ENCODE peak calls at places on chromosomes 4 and X, in four cellular contexts. H, M, G and Q are unnamed samples.
A peak's percentile ranks its signal among the peaks of the same experiment; 100 is the strongest.

GRCh38 chr4:3013839-3014350 is 50.5 kb downstream of the GRK4 start:
- DNase-seq in M (no peak), H (peak; percentile 64), G (peak; percentile 46), Q (peak; percentile 41)

GRCh38 chrX:153635788-153636668 is 11.0 kb upstream of the DUSP9 start:
- DNase-seq in M (peak; percentile 50), G (no peak), H (peak; percentile 38), Q (no peak)

GRCh38 chrX:113947548-113947947 is 636.3 kb upstream of the HTR2C start:
- DNase-seq in M (no peak), H (peak; percentile 14), G (no peak), Q (no peak)

GRCh38 chr4:110510282-110510681 is 34.3 kb downstream of the ENPEP start:
- DNase-seq in H (no peak), M (no peak), G (no peak), Q (no peak)

GRCh38 chrX:18886344-18887161 is 97.4 kb downstream of the PHKA2 start:
- DNase-seq in H (peak; percentile 68), M (peak; percentile 54), G (peak; percentile 66), Q (peak; percentile 56)

GRCh38 chrX:1813809-1814208 is 198.9 kb downstream of the ASMT start:
- DNase-seq in M (no peak), H (no peak), G (no peak), Q (no peak)

GRCh38 chr4:73166212-73166611 is 92.4 kb downstream of the ANKRD17 start:
- DNase-seq in G (no peak), H (no peak), M (no peak), Q (no peak)

GRCh38 chr4:187183826-187184225 is 460.2 kb upstream of the FAT1 start:
- DNase-seq in H (no peak), M (no peak), G (no peak), Q (no peak)

GRCh38 chrX:148501121-148502066 is 977 bp downstream of the AFF2 start:
- DNase-seq in H (no peak), G (no peak), M (no peak), Q (no peak)

GRCh38 chr4:38509551-38509950 is 154.4 kb upstream of the KLF3 start:
- DNase-seq in H (no peak), G (no peak), M (no peak), Q (no peak)

GRCh38 chr4:71020611-71021010 is 27.2 kb downstream of the DCK start:
- DNase-seq in M (no peak), H (no peak), G (no peak), Q (no peak)

GRCh38 chr4:23036503-23036902 is 343.8 kb downstream of the GBA3 start:
- DNase-seq in G (no peak), M (no peak), H (no peak), Q (no peak)

GRCh38 chrX:13263560-13264251 is 56.1 kb downstream of the ATXN3L start:
- DNase-seq in M (no peak), G (peak; percentile 66), H (no peak), Q (no peak)

GRCh38 chr4:16439003-16439402 is 212.7 kb upstream of the TAPT1 start:
- DNase-seq in G (no peak), H (no peak), M (no peak), Q (no peak)

GRCh38 chrX:129043138-129043537 is 480.2 kb downstream of the SMARCA1 start:
- DNase-seq in M (no peak), H (no peak), G (no peak), Q (no peak)

GRCh38 chrX:12610079-12610478 is 181.1 kb upstream of the PRPS2 start:
- DNase-seq in M (peak; percentile 11), H (no peak), G (no peak), Q (no peak)

GRCh38 chr4:183098723-183099536 is at the start of gene WWC2:
- DNase-seq in G (no peak), M (peak; percentile 61), H (peak; percentile 92), Q (peak; percentile 40)

GRCh38 chr4:183100827-183101226 is 1.8 kb downstream of the WWC2 start:
- DNase-seq in G (no peak), M (no peak), H (peak; percentile 23), Q (no peak)

GRCh38 chr4:183098080-183098722 is 856 bp upstream of the WWC2 start:
- DNase-seq in M (no peak), G (no peak), H (peak; percentile 55), Q (peak; percentile 38)

GRCh38 chr4:183100298-183100599 is 1.2 kb downstream of the WWC2 start:
- DNase-seq in M (no peak), G (no peak), H (no peak), Q (no peak)

GRCh38 chr4:183099537-183100297 is 660 bp downstream of the WWC2 start:
- DNase-seq in G (no peak), M (no peak), H (peak; percentile 45), Q (no peak)
- TF ChIP-seq SPI1 in G (no peak), M (no peak), H (no peak), Q (no peak)

DNA sequence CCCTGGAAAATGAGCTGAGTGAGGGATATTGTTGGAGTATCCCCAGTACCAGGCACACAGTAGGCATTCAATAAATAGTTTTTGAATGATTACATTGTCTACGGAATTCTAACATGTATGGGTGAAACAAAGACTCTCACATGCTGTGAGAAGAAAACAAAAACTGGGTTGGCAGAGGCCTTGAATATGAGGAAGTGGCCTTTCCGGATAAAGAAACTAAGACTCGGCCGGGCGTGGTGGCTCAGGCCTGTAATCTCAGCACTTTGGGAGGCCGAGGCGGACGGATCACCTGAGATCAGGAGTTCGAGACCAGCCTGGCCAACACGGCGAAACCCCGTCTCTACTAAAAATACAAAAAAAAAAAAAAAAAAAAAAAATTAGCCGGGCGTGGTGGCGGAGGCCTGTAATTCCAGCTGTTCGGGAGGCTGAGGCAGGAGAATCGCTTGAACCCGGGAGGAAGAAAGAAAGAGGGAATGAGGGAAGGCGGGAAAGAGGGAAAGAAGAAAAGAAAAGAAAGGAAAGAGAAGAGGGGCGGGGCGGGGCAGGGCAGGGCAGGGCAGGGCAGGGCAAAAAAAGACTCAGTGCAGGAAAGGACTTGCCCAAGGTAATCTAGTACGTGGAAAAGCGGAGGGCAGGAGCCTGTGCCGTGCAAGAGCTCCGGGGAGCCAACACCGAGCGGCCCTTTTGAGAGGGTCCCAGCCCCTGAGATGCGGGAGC is 689 bp upstream of the TMA16 start:
- DNase-seq in M (peak; percentile 61), H (peak; percentile 41), G (no peak), Q (no peak)
- TF ChIP-seq SPI1 in M (peak; percentile 96), H (peak; percentile 95), G (peak; percentile 91), Q (peak; percentile 91)

GRCh38 chr4:41658106-41658505 is 90.4 kb downstream of the PHOX2B start:
- DNase-seq in G (no peak), H (no peak), M (no peak), Q (no peak)

GRCh38 chr4:41660350-41660749 is 88.2 kb downstream of the PHOX2B start:
- DNase-seq in M (no peak), G (no peak), H (no peak), Q (no peak)

GRCh38 chr4:41665808-41666207 is 82.7 kb downstream of the PHOX2B start:
- DNase-seq in H (no peak), G (no peak), M (no peak), Q (no peak)

GRCh38 chr4:41657561-41657960 is 91.0 kb downstream of the PHOX2B start:
- DNase-seq in H (no peak), G (no peak), M (no peak), Q (no peak)

GRCh38 chr4:41661447-41662076 is 87.0 kb downstream of the PHOX2B start:
- DNase-seq in H (peak; percentile 56), M (peak; percentile 38), G (no peak), Q (no peak)
- TF ChIP-seq SPI1 in H (no peak), M (no peak), G (no peak), Q (no peak)

GRCh38 chr4:95358320-95358889 is 190.4 kb downstream of the UNC5C start:
- DNase-seq in M (no peak), H (no peak), G (no peak), Q (no peak)
- TF ChIP-seq SPI1 in M (no peak), H (no peak), G (no peak), Q (no peak)

GRCh38 chrX:130725519-130725918 is 177.5 kb downstream of the ENOX2 start:
- DNase-seq in H (no peak), M (no peak), G (no peak), Q (no peak)
- TF ChIP-seq SPI1 in H (no peak), M (no peak), G (no peak), Q (no peak)

GRCh38 chr4:151960449-151961246 is 199.8 kb upstream of the GATB start:
- DNase-seq in G (no peak), H (no peak), M (no peak), Q (no peak)
- TF ChIP-seq SPI1 in G (no peak), H (no peak), M (no peak), Q (no peak)

GRCh38 chr4:128978985-128979384 is 114.4 kb downstream of the SCLT1 start:
- DNase-seq in G (no peak), M (no peak), H (no peak), Q (no peak)

GRCh38 chr4:128974203-128974602 is 119.1 kb downstream of the SCLT1 start:
- DNase-seq in M (no peak), G (no peak), H (no peak), Q (no peak)

GRCh38 chr4:128981377-128981776 is 112.0 kb downstream of the SCLT1 start:
- DNase-seq in H (no peak), G (no peak), M (no peak), Q (no peak)

GRCh38 chr4:128980816-128981326 is 112.5 kb downstream of the SCLT1 start:
- DNase-seq in G (no peak), M (no peak), H (no peak), Q (no peak)

DNA sequence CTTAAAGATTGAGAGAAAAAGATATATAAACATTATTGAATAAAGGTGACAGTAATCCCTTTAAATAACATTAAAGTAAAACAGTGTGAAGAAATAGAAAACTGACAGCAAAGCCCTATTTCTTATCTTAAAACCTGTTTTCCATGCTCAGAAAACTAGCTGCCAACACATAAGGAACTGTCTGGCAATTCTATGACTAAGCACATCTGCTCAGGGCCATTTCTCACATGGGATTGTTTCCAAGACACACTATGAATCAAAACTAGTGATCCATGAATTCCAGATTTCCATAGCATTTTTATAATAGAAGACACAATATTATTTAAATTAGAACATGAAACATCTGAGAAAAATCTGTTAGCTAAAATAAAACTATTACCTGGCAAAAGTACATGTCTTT is 113.4 kb downstream of the SCLT1 start:
- DNase-seq in H (peak; percentile 24), M (no peak), G (no peak), Q (no peak)
- TF ChIP-seq SPI1 in H (no peak), M (no peak), G (no peak), Q (no peak)